ENCODE peak calls at places on chromosomes 2 and 18, in five cellular contexts. H is PC-3, L is NT2/D1, N is K562, T is endodermal cell. G is an unnamed sample.

GRCh38 chr2:171959998-171960397 is 37.7 kb downstream of the HAT1 start:
- DNase-seq in T (no peak), L (no peak), H (no peak), N (no peak), G (no peak)

GRCh38 chr2:39875182-39875913 is 96.3 kb upstream of the THUMPD2 start:
- DNase-seq in H (peak; percentile 86), L (no peak), N (no peak), T (no peak), G (peak; percentile 73)

GRCh38 chr2:74553892-74554820 is at the start of the genes DOK1 and LOXL3:
- DNase-seq in N (peak; percentile 93), L (peak; percentile 73), T (peak; percentile 94), H (peak; percentile 36), G (no peak)

GRCh38 chr18:22558945-22559385 is 141.2 kb upstream of the CTAGE1 start:
- DNase-seq in H (peak; percentile 81), L (no peak), T (peak; percentile 62), N (peak; percentile 80), G (no peak)

GRCh38 chr2:236991874-236992273 is 93.8 kb upstream of the COPS8 start:
- DNase-seq in L (no peak), T (peak; percentile 17), N (no peak), H (no peak), G (no peak)

GRCh38 chr18:76056467-76057194 is 438.4 kb downstream of the ZNF516 start:
- DNase-seq in L (no peak), H (no peak), T (no peak), N (no peak), G (no peak)

GRCh38 chr2:201136889-201137321 is 20.9 kb downstream of the CFLAR start:
- DNase-seq in H (no peak), L (no peak), T (no peak), N (no peak), G (no peak)

GRCh38 chr18:25282922-25283703 is 68.9 kb downstream of the ZNF521 start:
- DNase-seq in H (no peak), L (no peak), T (no peak), N (no peak), G (no peak)

GRCh38 chr2:220499281-220499680 is 871.9 kb downstream of the SLC4A3 start:
- DNase-seq in H (peak; percentile 71), N (no peak), T (peak; percentile 52), L (no peak), G (no peak)

GRCh38 chr2:172439509-172439860 is 12.1 kb downstream of the ITGA6 start:
- DNase-seq in N (no peak), L (no peak), H (no peak), T (no peak), G (no peak)

GRCh38 chr2:148303166-148303565 is 282.3 kb downstream of the MBD5 start:
- DNase-seq in T (peak; percentile 80), L (peak; percentile 63), N (no peak), H (no peak), G (no peak)

GRCh38 chr2:82316573-82317371 is 2012.2 kb upstream of the LRRTM1 start:
- DNase-seq in L (no peak), T (no peak), H (peak; percentile 19), N (no peak), G (no peak)

GRCh38 chr2:210633699-210634098 is 77.3 kb downstream of the CPS1 start:
- DNase-seq in N (no peak), L (no peak), H (no peak), T (no peak), G (no peak)

GRCh38 chr2:32862269-32863055 is 84.3 kb upstream of the LTBP1 start:
- DNase-seq in H (peak; percentile 16), N (no peak), L (no peak), T (no peak), G (no peak)

GRCh38 chr18:48932462-48932818 is 18.3 kb downstream of the SMAD7 start:
- DNase-seq in T (no peak), H (no peak), N (no peak), L (no peak), G (no peak)

GRCh38 chr2:240990726-240991377 is 7.6 kb upstream of the SNED1 start:
- DNase-seq in T (peak; percentile 41), N (no peak), H (no peak), L (no peak), G (no peak)

GRCh38 chr2:73033142-73033765 is 38.3 kb downstream of the SFXN5 start:
- DNase-seq in L (no peak), N (no peak), T (no peak), H (no peak), G (no peak)

GRCh38 chr18:52341617-52342381 is 1.8 kb downstream of the DCC start:
- DNase-seq in N (no peak), L (no peak), H (no peak), T (peak; percentile 80), G (peak; percentile 2)

GRCh38 chr18:24089059-24089458 is 49.8 kb upstream of the CABYR start:
- DNase-seq in T (no peak), H (no peak), N (no peak), L (no peak), G (no peak)

GRCh38 chr18:73316513-73316912 is 448.7 kb upstream of the NETO1 start:
- DNase-seq in H (peak; percentile 20), L (no peak), N (no peak), T (no peak), G (peak; percentile 52)

GRCh38 chr2:124018894-124019293 is 6.2 kb upstream of the CNTNAP5 start:
- DNase-seq in N (no peak), H (peak; percentile 36), L (no peak), T (no peak), G (no peak)

GRCh38 chr2:151166410-151166809 is 95.3 kb downstream of the RBM43 start:
- DNase-seq in T (no peak), N (no peak), L (no peak), H (no peak), G (no peak)

GRCh38 chr2:105862843-105863242 is 118.1 kb downstream of the NCK2 start:
- DNase-seq in T (peak; percentile 22), N (no peak), H (no peak), L (no peak), G (no peak)

GRCh38 chr2:154710685-154711084 is 12.2 kb downstream of the KCNJ3 start:
- DNase-seq in L (no peak), H (no peak), T (no peak), N (no peak), G (no peak)

GRCh38 chr2:218023636-218024035 is 20.8 kb upstream of the TNS1 start:
- DNase-seq in H (no peak), L (no peak), T (peak; percentile 39), N (no peak), G (no peak)
- H3K4me1 ChIP-seq in H (no peaks in the 10 kb centered on the region), L (peaks cover 36% of the 10 kb centered on the region), T (peaks cover 9% of the 10 kb centered on the region), N (no peaks in the 10 kb centered on the region), G (no peaks in the 10 kb centered on the region)

GRCh38 chr2:120786559-120786960 is 50.9 kb downstream of the GLI2 start:
- DNase-seq in H (no peak), T (peak; percentile 82), L (peak; percentile 90), N (no peak), G (no peak)
- H3K4me1 ChIP-seq in H (peaks cover 5% of the 10 kb centered on the region), T (peaks cover 16% of the 10 kb centered on the region), L (peaks cover 39% of the 10 kb centered on the region), N (no peaks in the 10 kb centered on the region), G (peaks cover 5% of the 10 kb centered on the region)

GRCh38 chr18:50285071-50285470 is 2.4 kb downstream of the CXXC1 start:
- DNase-seq in H (no peak), T (no peak), N (no peak), L (no peak), G (no peak)
- H3K4me1 ChIP-seq in H (peaks cover 7% of the 10 kb centered on the region), T (no peaks in the 10 kb centered on the region), N (peaks cover 3% of the 10 kb centered on the region), L (peaks cover 6% of the 10 kb centered on the region), G (peaks cover 4% of the 10 kb centered on the region)

GRCh38 chr2:10337449-10337848 is 34.7 kb downstream of the HPCAL1 start:
- DNase-seq in N (no peak), H (no peak), T (no peak), L (no peak), G (no peak)
- H3K4me1 ChIP-seq in N (peaks cover 50% of the 10 kb centered on the region), H (peaks cover 34% of the 10 kb centered on the region), T (peaks cover 5% of the 10 kb centered on the region), L (no peaks in the 10 kb centered on the region), G (peaks cover 13% of the 10 kb centered on the region)

DNA sequence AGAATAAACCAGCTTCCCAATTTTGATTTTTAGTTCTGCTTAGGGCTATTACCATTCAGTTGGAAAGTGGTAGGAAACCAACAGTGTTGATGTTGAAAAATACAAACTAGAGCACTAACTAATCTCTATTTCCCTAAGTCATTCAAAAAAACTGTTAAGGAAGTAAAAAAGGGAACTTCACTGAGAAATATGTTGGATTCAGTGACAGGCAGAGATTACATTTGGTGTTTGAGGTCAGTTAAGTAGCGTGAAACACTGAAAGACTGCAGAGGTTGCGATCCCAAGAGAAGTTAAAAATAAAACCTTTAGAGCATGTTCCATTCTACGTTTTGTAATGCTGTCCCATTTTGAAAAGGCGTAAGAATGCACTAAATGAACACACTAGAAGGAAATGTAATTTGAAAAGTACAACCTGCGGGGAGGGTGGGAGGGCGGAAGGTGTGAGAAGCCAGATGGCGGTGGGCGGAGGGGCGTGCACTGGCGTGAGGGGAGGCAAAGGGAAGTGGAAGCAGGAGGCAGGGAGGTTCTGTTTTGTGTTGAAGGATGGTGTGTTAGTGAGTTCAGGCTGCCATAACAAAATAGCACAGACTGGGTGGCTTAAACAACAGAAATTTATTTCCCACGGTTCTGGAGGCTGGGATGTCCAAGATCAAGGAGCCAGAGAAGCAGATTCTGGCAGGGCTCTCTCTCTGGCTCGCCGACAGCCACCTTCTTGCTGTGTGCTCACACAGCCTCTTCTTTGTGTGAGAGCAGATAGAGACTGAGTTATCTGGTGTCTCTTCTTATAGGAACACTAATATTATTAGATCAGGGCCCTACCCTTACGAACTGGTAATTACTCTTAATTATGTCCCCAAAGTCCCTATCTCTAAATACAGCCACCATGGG is 94.4 kb upstream of the KCTD1 start:
- DNase-seq in H (no peak), N (no peak), L (no peak), T (no peak), G (no peak)
- H3K4me1 ChIP-seq in H (no peaks in the 10 kb centered on the region), N (no peaks in the 10 kb centered on the region), L (no peaks in the 10 kb centered on the region), T (no peaks in the 10 kb centered on the region), G (no peaks in the 10 kb centered on the region)

GRCh38 chr2:239260546-239261327 is 140.1 kb downstream of the HDAC4 start:
- DNase-seq in T (peak; percentile 15), N (no peak), L (no peak), H (no peak), G (no peak)

GRCh38 chr2:239262484-239263230 is 138.2 kb downstream of the HDAC4 start:
- DNase-seq in L (no peak), H (no peak), N (no peak), T (peak; percentile 17), G (no peak)

GRCh38 chr2:239261796-239262475 is 138.9 kb downstream of the HDAC4 start:
- DNase-seq in L (no peak), T (peak; percentile 12), N (no peak), H (no peak), G (no peak)

GRCh38 chr2:239259603-239260298 is 141.1 kb downstream of the HDAC4 start:
- DNase-seq in T (peak; percentile 29), N (no peak), H (no peak), L (no peak), G (no peak)

GRCh38 chr2:239261336-239261735 is 139.5 kb downstream of the HDAC4 start:
- DNase-seq in H (no peak), T (no peak), N (no peak), L (no peak), G (no peak)
- H3K4me1 ChIP-seq in H (peaks cover 15% of the 10 kb centered on the region), T (peaks cover 10% of the 10 kb centered on the region), N (peaks cover 40% of the 10 kb centered on the region), L (peaks cover 24% of the 10 kb centered on the region), G (peaks cover 4% of the 10 kb centered on the region)

DNA sequence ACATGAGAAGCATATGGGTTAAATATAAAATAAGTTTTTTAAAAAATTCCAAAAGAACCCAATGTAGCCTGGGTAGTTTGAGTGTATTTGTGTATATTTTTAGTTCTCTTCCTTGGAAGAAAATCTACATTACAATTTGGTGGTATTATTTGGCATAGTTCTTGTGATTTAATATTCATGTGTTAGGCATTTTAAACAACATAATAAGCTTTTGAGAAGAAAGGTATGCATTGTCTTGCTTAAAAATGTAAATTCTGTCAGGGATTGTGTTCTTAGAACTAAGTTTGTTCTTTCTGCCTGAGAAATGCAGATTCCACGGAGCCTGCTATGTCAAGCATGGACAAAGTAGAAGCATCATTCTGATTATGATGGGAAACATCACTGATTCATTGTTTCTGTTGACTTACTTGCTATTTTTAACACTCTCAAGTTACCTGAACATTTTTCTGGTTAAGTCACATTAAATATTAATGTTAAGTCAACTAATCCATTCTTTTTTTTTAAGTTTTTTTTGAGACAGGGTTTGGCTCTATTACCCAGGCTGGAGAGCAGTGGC is 49.4 kb downstream of the TNFRSF11A start:
- DNase-seq in L (no peak), H (peak; percentile 19), T (no peak), N (no peak), G (no peak)
- H3K4me1 ChIP-seq in L (no peaks in the 10 kb centered on the region), H (peaks cover 4% of the 10 kb centered on the region), T (peaks cover 1% of the 10 kb centered on the region), N (no peaks in the 10 kb centered on the region), G (no peaks in the 10 kb centered on the region)